ENCODE peak calls at places on chromosome 21, in five cellular contexts. F is B cell, K is NCI-H1436, Z is nucleus accumbens, X is Calu3. C is an unnamed sample.

GRCh38 chr21:45014747-45015468 is 59.5 kb upstream of the ADARB1 start:
- DNase-seq in Z (no peak), X (no peak), F (no peak), K (no peak), C (no peak)

GRCh38 chr21:26138615-26139257 is 31.8 kb downstream of the APP start:
- DNase-seq in X (no peak), F (no peak), Z (no peak), K (no peak), C (no peak)

GRCh38 chr21:46083271-46084040 is 14.5 kb upstream of the COL6A2 start:
- DNase-seq in K (no peak), X (no peak), Z (no peak), F (no peak), C (no peak)

GRCh38 chr21:33470701-33471100 is 9.1 kb downstream of the TMEM50B start:
- DNase-seq in F (no peak), Z (no peak), X (no peak), K (no peak), C (no peak)

GRCh38 chr21:43740497-43741156 is 21.7 kb downstream of the PDXK start:
- DNase-seq in F (no peak), Z (peak; percentile 72), K (peak; percentile 50), X (peak; percentile 75), C (peak; percentile 85)

GRCh38 chr21:45110873-45111624 is 36.7 kb downstream of the ADARB1 start:
- DNase-seq in X (no peak), F (peak; percentile 58), Z (no peak), K (no peak), C (no peak)

GRCh38 chr21:32978346-32979270 is 47.1 kb upstream of the OLIG2 start:
- DNase-seq in X (no peak), F (no peak), K (no peak), Z (peak; percentile 58), C (no peak)

GRCh38 chr21:37240978-37241377 is 26.2 kb downstream of the VPS26C start:
- DNase-seq in Z (no peak), F (no peak), K (no peak), X (no peak), C (no peak)

GRCh38 chr21:31668651-31669491 is 9.4 kb downstream of the SOD1 start:
- DNase-seq in Z (no peak), K (no peak), F (no peak), X (no peak), C (no peak)

GRCh38 chr21:22438428-22439086 is 1440.3 kb downstream of the NCAM2 start:
- DNase-seq in F (no peak), Z (no peak), K (no peak), X (no peak), C (peak; percentile 5)

GRCh38 chr21:36044056-36044455 is 16.3 kb downstream of the SETD4 start:
- DNase-seq in X (no peak), Z (no peak), F (no peak), K (no peak), C (no peak)

GRCh38 chr21:43917515-43918384 is 52.7 kb downstream of the AGPAT3 start:
- DNase-seq in Z (no peak), F (peak; percentile 28), X (peak; percentile 4), K (no peak), C (no peak)

GRCh38 chr21:15272591-15272990 is 207.8 kb upstream of the NRIP1 start:
- DNase-seq in X (no peak), F (no peak), Z (no peak), K (no peak), C (no peak)

GRCh38 chr21:38256599-38257302 is at the start of gene KCNJ15:
- DNase-seq in K (no peak), Z (no peak), F (no peak), X (no peak), C (no peak)

GRCh38 chr21:44837537-44837936 is 19.7 kb upstream of the SUMO3 start:
- DNase-seq in F (no peak), K (no peak), X (no peak), Z (no peak), C (no peak)

GRCh38 chr21:46126321-46127238 is 28.7 kb downstream of the COL6A2 start:
- DNase-seq in X (no peak), Z (no peak), F (no peak), K (no peak), C (no peak)

GRCh38 chr21:15775291-15775690 is 45.5 kb downstream of the USP25 start:
- DNase-seq in K (no peak), X (no peak), F (no peak), Z (no peak), C (no peak)

GRCh38 chr21:31977816-31978215 is 105.0 kb downstream of the HUNK start:
- DNase-seq in X (no peak), Z (no peak), F (no peak), K (no peak), C (no peak)

GRCh38 chr21:34807881-34808568 is 139.2 kb downstream of the CLIC6 start:
- DNase-seq in X (peak; percentile 63), K (no peak), Z (no peak), F (no peak), C (peak; percentile 98)

GRCh38 chr21:34372321-34372720 is 3.0 kb upstream of the SMIM11 start:
- DNase-seq in F (no peak), Z (no peak), X (no peak), K (no peak), C (no peak)

C was measured in SW480.